ENCODE peak calls at places on chromosomes 2 and 18, in four cellular contexts. One of them, this sample, is unnamed.

GRCh38 chr2:127431408-127432023 is 13.3 kb downstream of the PROC start:
- DNase-seq in cardiac muscle cell: no peak
- DNase-seq in uterus: no peak
- DNase-seq in sigmoid colon: no peak
- DNase-seq in this sample: no peak

GRCh38 chr2:23397483-23397882 is 12.5 kb downstream of the KLHL29 start:
- DNase-seq in cardiac muscle cell: no peak
- DNase-seq in uterus: no peak
- DNase-seq in sigmoid colon: no peak
- DNase-seq in this sample: no peak

GRCh38 chr2:145593991-145594702 is 1074.2 kb upstream of the ZEB2 start:
- DNase-seq in uterus: no peak
- DNase-seq in sigmoid colon: no peak
- DNase-seq in cardiac muscle cell: peak; percentile 84
- DNase-seq in this sample: no peak

GRCh38 chr2:41934323-41935003 is 113.4 kb upstream of the PKDCC start:
- DNase-seq in sigmoid colon: no peak
- DNase-seq in cardiac muscle cell: peak; percentile 91
- DNase-seq in uterus: peak; percentile 41
- DNase-seq in this sample: no peak

GRCh38 chr18:32509121-32509520 is 38.4 kb upstream of the GAREM1 start:
- DNase-seq in uterus: no peak
- DNase-seq in cardiac muscle cell: no peak
- DNase-seq in sigmoid colon: no peak
- DNase-seq in this sample: no peak

GRCh38 chr2:58710795-58711279 is 469.7 kb upstream of the FANCL start:
- DNase-seq in uterus: no peak
- DNase-seq in cardiac muscle cell: no peak
- DNase-seq in sigmoid colon: peak; percentile 61
- DNase-seq in this sample: no peak

GRCh38 chr2:64654993-64655666 is 1.4 kb upstream of the SERTAD2 start:
- DNase-seq in sigmoid colon: no peak
- DNase-seq in cardiac muscle cell: peak; percentile 31
- DNase-seq in uterus: no peak
- DNase-seq in this sample: no peak

GRCh38 chr2:200616193-200616592 is 30.4 kb downstream of the AOX1 start:
- DNase-seq in cardiac muscle cell: no peak
- DNase-seq in sigmoid colon: no peak
- DNase-seq in uterus: no peak
- DNase-seq in this sample: no peak

GRCh38 chr2:110678457-110679336 is 834 bp upstream of the BUB1 start:
- DNase-seq in sigmoid colon: peak; percentile 67
- DNase-seq in uterus: peak; percentile 25
- DNase-seq in cardiac muscle cell: peak; percentile 46
- DNase-seq in this sample: no peak

GRCh38 chr2:17672583-17673317 is 80.9 kb downstream of the SMC6 start:
- DNase-seq in cardiac muscle cell: peak; percentile 21
- DNase-seq in uterus: no peak
- DNase-seq in sigmoid colon: no peak
- DNase-seq in this sample: no peak

GRCh38 chr2:235917506-235917905 is 250.7 kb downstream of the GBX2 start:
- DNase-seq in sigmoid colon: no peak
- DNase-seq in uterus: no peak
- DNase-seq in cardiac muscle cell: no peak
- DNase-seq in this sample: no peak

GRCh38 chr2:209685963-209686362 is 85.7 kb upstream of the UNC80 start:
- DNase-seq in sigmoid colon: no peak
- DNase-seq in uterus: no peak
- DNase-seq in cardiac muscle cell: no peak
- DNase-seq in this sample: no peak

GRCh38 chr2:102286041-102286440 is 25.3 kb upstream of the IL1RL1 start:
- DNase-seq in cardiac muscle cell: peak; percentile 25
- DNase-seq in uterus: no peak
- DNase-seq in sigmoid colon: no peak
- DNase-seq in this sample: no peak

GRCh38 chr2:95314964-95315611 is 17.9 kb downstream of the KCNIP3 start:
- DNase-seq in sigmoid colon: no peak
- DNase-seq in uterus: no peak
- DNase-seq in cardiac muscle cell: peak; percentile 30
- DNase-seq in this sample: no peak

GRCh38 chr18:7447629-7448028 is 119.5 kb upstream of the PTPRM start:
- DNase-seq in cardiac muscle cell: no peak
- DNase-seq in uterus: no peak
- DNase-seq in sigmoid colon: no peak
- DNase-seq in this sample: no peak

GRCh38 chr2:43749583-43749982 is 24.3 kb upstream of the DYNC2LI1 start:
- DNase-seq in sigmoid colon: no peak
- DNase-seq in uterus: no peak
- DNase-seq in cardiac muscle cell: no peak
- DNase-seq in this sample: no peak

GRCh38 chr2:170816499-170817246 is at the start of gene GAD1:
- DNase-seq in sigmoid colon: peak; percentile 86
- DNase-seq in uterus: peak; percentile 59
- DNase-seq in cardiac muscle cell: peak; percentile 50
- DNase-seq in this sample: no peak

GRCh38 chr2:44016282-44016681 is 20.5 kb upstream of the LRPPRC start:
- DNase-seq in uterus: no peak
- DNase-seq in cardiac muscle cell: peak; percentile 72
- DNase-seq in sigmoid colon: no peak
- DNase-seq in this sample: no peak

GRCh38 chr2:232908695-232909094 is 38.6 kb downstream of the SNORC start:
- DNase-seq in cardiac muscle cell: peak; percentile 21
- DNase-seq in uterus: no peak
- DNase-seq in sigmoid colon: no peak
- DNase-seq in this sample: no peak

DNA sequence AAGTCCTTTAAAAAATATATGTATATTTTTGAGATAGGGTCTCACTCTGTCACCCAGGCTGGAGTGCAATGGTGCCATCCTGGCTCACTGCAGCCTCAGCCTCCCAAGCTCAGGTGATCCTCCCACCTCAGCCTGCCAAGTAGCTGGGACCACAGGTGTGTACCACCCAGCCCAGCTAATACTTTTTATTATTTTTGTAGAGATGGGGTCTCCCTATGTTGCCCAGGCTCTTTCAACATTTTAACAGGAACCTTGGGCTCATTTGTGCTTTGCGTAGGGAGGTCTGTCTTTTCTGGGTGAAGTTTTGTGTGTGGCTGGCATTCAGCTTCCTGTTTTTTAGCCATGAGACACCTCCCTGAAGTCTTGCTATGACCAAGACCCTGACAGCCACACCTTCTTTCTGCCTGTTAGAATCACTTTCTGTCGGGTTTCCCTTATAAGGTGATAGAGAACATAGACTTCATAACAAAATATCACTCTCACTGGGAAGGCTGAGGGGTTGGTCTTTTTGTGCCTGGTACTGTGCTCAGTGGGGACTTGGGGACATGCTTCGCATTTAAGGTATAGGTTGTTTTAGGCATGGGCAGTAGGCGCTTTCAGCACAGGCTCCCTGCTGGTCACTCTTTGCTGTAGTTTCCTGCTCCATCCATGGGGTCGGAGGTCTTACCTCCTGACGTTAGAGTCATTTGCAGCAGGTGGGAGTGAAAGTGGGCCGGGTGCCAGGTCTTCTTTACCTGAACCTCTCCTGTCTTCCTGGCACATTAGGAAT is 3.4 kb downstream of the RAB31 start:
- DNase-seq in uterus: no peak
- DNase-seq in cardiac muscle cell: no peak
- DNase-seq in sigmoid colon: peak; percentile 66
- DNase-seq in this sample: no peak
- H3K27ac ChIP-seq in uterus: peak overlapping the region; percentile 98
- H3K27ac ChIP-seq in cardiac muscle cell: no peak overlapping the region
- H3K27ac ChIP-seq in sigmoid colon: peak overlapping the region; percentile 94
- H3K27ac ChIP-seq in this sample: no peak overlapping the region

GRCh38 chr2:120442923-120443571 is 97.1 kb downstream of the INHBB start:
- DNase-seq in sigmoid colon: peak; percentile 57
- DNase-seq in uterus: no peak
- DNase-seq in cardiac muscle cell: peak; percentile 20
- DNase-seq in this sample: peak; percentile 19
- H3K27me3 ChIP-seq in sigmoid colon: peaks cover 18% of the 10 kb centered on the region
- H3K27me3 ChIP-seq in uterus: peaks cover 5% of the 10 kb centered on the region
- H3K27me3 ChIP-seq in cardiac muscle cell: peaks cover 69% of the 10 kb centered on the region
- H3K27me3 ChIP-seq in this sample: peaks cover 47% of the 10 kb centered on the region

GRCh38 chr2:12547771-12548170 is 169.0 kb upstream of the TRIB2 start:
- DNase-seq in sigmoid colon: no peak
- DNase-seq in cardiac muscle cell: no peak
- DNase-seq in uterus: no peak
- DNase-seq in this sample: no peak
- H3K27ac ChIP-seq in sigmoid colon: no peak overlapping the region
- H3K27ac ChIP-seq in cardiac muscle cell: no peak overlapping the region
- H3K27ac ChIP-seq in uterus: no peak overlapping the region
- H3K27ac ChIP-seq in this sample: no peak overlapping the region

GRCh38 chr18:5961097-5961827 is 65.9 kb upstream of the TMEM200C start:
- DNase-seq in sigmoid colon: no peak
- DNase-seq in cardiac muscle cell: no peak
- DNase-seq in uterus: no peak
- DNase-seq in this sample: no peak
- H3K27me3 ChIP-seq in sigmoid colon: no peaks in the 10 kb centered on the region
- H3K27me3 ChIP-seq in cardiac muscle cell: no peaks in the 10 kb centered on the region
- H3K27me3 ChIP-seq in uterus: no peaks in the 10 kb centered on the region
- H3K27me3 ChIP-seq in this sample: no peaks in the 10 kb centered on the region

GRCh38 chr2:241269707-241270520 is 45.6 kb downstream of the HDLBP start:
- DNase-seq in sigmoid colon: no peak
- DNase-seq in uterus: no peak
- DNase-seq in cardiac muscle cell: no peak
- DNase-seq in this sample: no peak
- H3K27ac ChIP-seq in sigmoid colon: no peak overlapping the region
- H3K27ac ChIP-seq in uterus: no peak overlapping the region
- H3K27ac ChIP-seq in cardiac muscle cell: no peak overlapping the region
- H3K27ac ChIP-seq in this sample: no peak overlapping the region

GRCh38 chr2:9214866-9215265 is 8.3 kb downstream of the ASAP2 start:
- DNase-seq in uterus: no peak
- DNase-seq in cardiac muscle cell: no peak
- DNase-seq in sigmoid colon: no peak
- DNase-seq in this sample: no peak

GRCh38 chr2:9212661-9213411 is 6.2 kb downstream of the ASAP2 start:
- DNase-seq in uterus: no peak
- DNase-seq in sigmoid colon: no peak
- DNase-seq in cardiac muscle cell: peak; percentile 55
- DNase-seq in this sample: no peak

GRCh38 chr2:9217838-9218770 is 11.5 kb downstream of the ASAP2 start:
- DNase-seq in cardiac muscle cell: no peak
- DNase-seq in sigmoid colon: no peak
- DNase-seq in uterus: no peak
- DNase-seq in this sample: no peak

GRCh38 chr2:9213477-9214051 is 7.0 kb downstream of the ASAP2 start:
- DNase-seq in uterus: no peak
- DNase-seq in sigmoid colon: no peak
- DNase-seq in cardiac muscle cell: no peak
- DNase-seq in this sample: no peak

DNA sequence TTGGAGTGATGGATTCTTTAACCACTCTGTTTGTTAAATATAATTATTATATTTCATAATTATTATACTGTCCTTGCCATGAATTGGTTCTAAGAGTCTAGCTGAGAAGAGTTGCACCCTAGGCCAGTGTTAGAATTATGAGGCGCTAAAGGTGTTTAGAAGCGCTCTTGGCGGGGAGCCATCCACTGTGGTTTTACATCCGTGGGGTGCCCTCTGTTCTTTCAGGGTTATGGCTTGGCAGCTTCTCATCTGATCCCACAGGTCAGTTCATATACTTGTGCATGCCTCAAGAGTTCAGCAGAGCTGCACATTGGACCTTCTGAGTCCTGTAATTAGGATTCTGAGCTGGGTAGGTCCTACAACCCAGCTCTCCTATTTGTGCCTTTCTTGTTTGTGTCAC is 9.1 kb downstream of the ASAP2 start:
- DNase-seq in sigmoid colon: no peak
- DNase-seq in uterus: no peak
- DNase-seq in cardiac muscle cell: no peak
- DNase-seq in this sample: no peak
- H3K27me3 ChIP-seq in sigmoid colon: no peaks in the 10 kb centered on the region
- H3K27me3 ChIP-seq in uterus: no peaks in the 10 kb centered on the region
- H3K27me3 ChIP-seq in cardiac muscle cell: no peaks in the 10 kb centered on the region
- H3K27me3 ChIP-seq in this sample: peaks cover 14% of the 10 kb centered on the region